ENCODE peak calls at places on chromosomes 6 and 20, in six cellular contexts. One of them, this sample, is unnamed.

GRCh38 chr6:121157913-121158312 is 176.4 kb downstream of the TBC1D32 start:
- DNase-seq in H1: no peak
- DNase-seq in WTC11: no peak
- DNase-seq in GM12878: no peak
- DNase-seq in HepG2: no peak
- DNase-seq in K562: no peak
- DNase-seq in this sample: no peak

GRCh38 chr6:126087456-126087855 is 101.1 kb downstream of the TRMT11 start:
- DNase-seq in H1: no peak
- DNase-seq in HepG2: no peak
- DNase-seq in GM12878: no peak
- DNase-seq in WTC11: no peak
- DNase-seq in K562: no peak
- DNase-seq in this sample: no peak

GRCh38 chr20:12171927-12172581 is 254.4 kb downstream of the BTBD3 start:
- DNase-seq in HepG2: no peak
- DNase-seq in K562: no peak
- DNase-seq in GM12878: no peak
- DNase-seq in WTC11: no peak
- DNase-seq in H1: no peak
- DNase-seq in this sample: no peak

GRCh38 chr6:121886223-121886830 is 450.9 kb downstream of the GJA1 start:
- DNase-seq in WTC11: no peak
- DNase-seq in HepG2: no peak
- DNase-seq in H1: no peak
- DNase-seq in K562: no peak
- DNase-seq in GM12878: no peak
- DNase-seq in this sample: no peak

GRCh38 chr20:24034820-24035219 is 46.2 kb upstream of the GGTLC1 start:
- DNase-seq in WTC11: no peak
- DNase-seq in HepG2: peak; percentile 78
- DNase-seq in GM12878: no peak
- DNase-seq in H1: no peak
- DNase-seq in K562: no peak
- DNase-seq in this sample: no peak

GRCh38 chr6:154410619-154411044 is 54.0 kb upstream of the IPCEF1 start:
- DNase-seq in HepG2: peak; percentile 48
- DNase-seq in H1: no peak
- DNase-seq in WTC11: no peak
- DNase-seq in K562: no peak
- DNase-seq in GM12878: no peak
- DNase-seq in this sample: peak; percentile 66

GRCh38 chr6:133502451-133503259 is 261.5 kb downstream of the EYA4 start:
- DNase-seq in K562: no peak
- DNase-seq in WTC11: no peak
- DNase-seq in GM12878: no peak
- DNase-seq in HepG2: no peak
- DNase-seq in H1: no peak
- DNase-seq in this sample: no peak

GRCh38 chr6:18053071-18053475 is 65.6 kb upstream of the KIF13A start:
- DNase-seq in K562: no peak
- DNase-seq in HepG2: no peak
- DNase-seq in WTC11: no peak
- DNase-seq in H1: no peak
- DNase-seq in GM12878: no peak
- DNase-seq in this sample: no peak

GRCh38 chr6:118867181-118867580 is 26.8 kb upstream of the ASF1A start:
- DNase-seq in K562: no peak
- DNase-seq in HepG2: no peak
- DNase-seq in GM12878: no peak
- DNase-seq in WTC11: no peak
- DNase-seq in H1: no peak
- DNase-seq in this sample: no peak

GRCh38 chr6:42338573-42339218 is 113.0 kb downstream of the TRERF1 start:
- DNase-seq in WTC11: no peak
- DNase-seq in HepG2: no peak
- DNase-seq in GM12878: no peak
- DNase-seq in H1: no peak
- DNase-seq in K562: no peak
- DNase-seq in this sample: peak; percentile 83

GRCh38 chr6:150697515-150697914 is 97.8 kb downstream of the PLEKHG1 start:
- DNase-seq in K562: no peak
- DNase-seq in WTC11: no peak
- DNase-seq in H1: no peak
- DNase-seq in GM12878: no peak
- DNase-seq in HepG2: no peak
- DNase-seq in this sample: no peak

GRCh38 chr6:72522735-72523141 is 99.1 kb upstream of the KCNQ5 start:
- DNase-seq in K562: peak; percentile 11
- DNase-seq in WTC11: peak; percentile 66
- DNase-seq in GM12878: no peak
- DNase-seq in HepG2: peak; percentile 9
- DNase-seq in H1: peak; percentile 36
- DNase-seq in this sample: no peak

GRCh38 chr20:5864873-5865582 is 85.3 kb downstream of the TRMT6 start:
- DNase-seq in K562: no peak
- DNase-seq in WTC11: no peak
- DNase-seq in HepG2: no peak
- DNase-seq in H1: no peak
- DNase-seq in GM12878: no peak
- DNase-seq in this sample: no peak

GRCh38 chr6:34248727-34249468 is at the start of gene SMIM29:
- DNase-seq in GM12878: peak; percentile 62
- DNase-seq in HepG2: peak; percentile 94
- DNase-seq in K562: peak; percentile 96
- DNase-seq in WTC11: peak; percentile 98
- DNase-seq in H1: no peak
- DNase-seq in this sample: peak; percentile 89

GRCh38 chr6:84432616-84433015 is 205.2 kb upstream of the CEP162 start:
- DNase-seq in GM12878: no peak
- DNase-seq in HepG2: no peak
- DNase-seq in K562: no peak
- DNase-seq in H1: no peak
- DNase-seq in WTC11: no peak
- DNase-seq in this sample: no peak

GRCh38 chr6:35015996-35016395 is 125.1 kb downstream of the TCP11 start:
- DNase-seq in WTC11: no peak
- DNase-seq in GM12878: no peak
- DNase-seq in H1: no peak
- DNase-seq in HepG2: no peak
- DNase-seq in K562: no peak
- DNase-seq in this sample: no peak

GRCh38 chr6:125512621-125513020 is 210.9 kb upstream of the HDDC2 start:
- DNase-seq in GM12878: no peak
- DNase-seq in HepG2: peak; percentile 12
- DNase-seq in K562: no peak
- DNase-seq in H1: no peak
- DNase-seq in WTC11: no peak
- DNase-seq in this sample: peak; percentile 8

GRCh38 chr20:25286917-25287316 is 39.0 kb downstream of the PYGB start:
- DNase-seq in K562: no peak
- DNase-seq in GM12878: no peak
- DNase-seq in WTC11: peak; percentile 3
- DNase-seq in HepG2: no peak
- DNase-seq in H1: no peak
- DNase-seq in this sample: no peak

GRCh38 chr20:13297105-13297899 is 76.2 kb downstream of the ISM1 start:
- DNase-seq in WTC11: no peak
- DNase-seq in HepG2: peak; percentile 36
- DNase-seq in GM12878: no peak
- DNase-seq in H1: no peak
- DNase-seq in K562: no peak
- DNase-seq in this sample: no peak

GRCh38 chr20:61297981-61298380 is 45.9 kb downstream of the CDH4 start:
- DNase-seq in K562: no peak
- DNase-seq in HepG2: no peak
- DNase-seq in WTC11: no peak
- DNase-seq in GM12878: no peak
- DNase-seq in H1: no peak
- DNase-seq in this sample: no peak

GRCh38 chr20:49724637-49725606 is 11.2 kb upstream of the B4GALT5 start:
- DNase-seq in WTC11: no peak
- DNase-seq in HepG2: peak; percentile 61
- DNase-seq in H1: no peak
- DNase-seq in K562: peak; percentile 49
- DNase-seq in GM12878: no peak
- DNase-seq in this sample: no peak

DNA sequence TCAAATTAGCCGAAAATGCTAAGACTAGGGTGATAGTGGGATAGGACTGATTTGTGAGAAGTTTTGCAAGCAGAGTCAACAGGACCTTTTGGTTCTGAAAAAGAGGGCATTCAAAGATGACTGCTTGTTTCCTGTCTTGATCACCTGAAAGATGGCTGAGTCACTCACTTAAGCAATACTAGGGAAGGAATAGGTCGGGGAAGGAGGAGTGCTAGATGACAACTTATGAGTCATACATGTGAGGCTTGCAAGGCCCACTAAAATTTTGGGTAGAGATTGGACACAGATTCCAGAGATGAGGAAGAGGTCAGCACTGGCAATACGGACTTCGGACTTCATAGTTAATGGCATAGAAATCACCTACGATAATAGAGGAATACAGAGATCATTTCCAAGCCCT is 89.2 kb downstream of the FAM83B start:
- DNase-seq in K562: no peak
- DNase-seq in HepG2: no peak
- DNase-seq in GM12878: no peak
- DNase-seq in H1: no peak
- DNase-seq in WTC11: no peak
- DNase-seq in this sample: peak; percentile 94
- TF ChIP-seq ATF3 in K562: no peak
- TF ChIP-seq ATF3 in HepG2: no peak
- TF ChIP-seq ATF3 in GM12878: no peak
- TF ChIP-seq ATF3 in H1: no peak
- TF ChIP-seq ATF3 in WTC11: no peak
- TF ChIP-seq ATF3 in this sample: peak; percentile 82

GRCh38 chr6:100599088-100599770 is 134.5 kb upstream of the SIM1 start:
- DNase-seq in WTC11: no peak
- DNase-seq in H1: no peak
- DNase-seq in HepG2: no peak
- DNase-seq in K562: no peak
- DNase-seq in GM12878: no peak
- DNase-seq in this sample: no peak
- TF ChIP-seq SP1 in WTC11: no peak
- TF ChIP-seq SP1 in H1: no peak
- TF ChIP-seq SP1 in HepG2: no peak
- TF ChIP-seq SP1 in K562: no peak
- TF ChIP-seq SP1 in GM12878: no peak
- TF ChIP-seq SP1 in this sample: no peak

GRCh38 chr6:111533087-111533784 is 50.2 kb upstream of the REV3L start:
- DNase-seq in HepG2: no peak
- DNase-seq in GM12878: no peak
- DNase-seq in H1: no peak
- DNase-seq in WTC11: peak; percentile 32
- DNase-seq in K562: no peak
- DNase-seq in this sample: no peak
- TF ChIP-seq ATF3 in HepG2: no peak
- TF ChIP-seq ATF3 in GM12878: no peak
- TF ChIP-seq ATF3 in H1: no peak
- TF ChIP-seq ATF3 in WTC11: no peak
- TF ChIP-seq ATF3 in K562: no peak
- TF ChIP-seq ATF3 in this sample: no peak

GRCh38 chr6:37170273-37171140 is 555 bp downstream of the PIM1 start:
- DNase-seq in HepG2: no peak
- DNase-seq in GM12878: no peak
- DNase-seq in H1: no peak
- DNase-seq in K562: peak; percentile 55
- DNase-seq in WTC11: peak; percentile 70
- DNase-seq in this sample: no peak

GRCh38 chr6:37169458-37170272 is at the start of gene PIM1:
- DNase-seq in K562: peak; percentile 98
- DNase-seq in HepG2: peak; percentile 98
- DNase-seq in WTC11: peak; percentile 99
- DNase-seq in GM12878: peak; percentile 62
- DNase-seq in H1: peak; percentile 92
- DNase-seq in this sample: peak; percentile 87

GRCh38 chr6:37168163-37168758 is 1.7 kb upstream of the PIM1 start:
- DNase-seq in GM12878: no peak
- DNase-seq in WTC11: no peak
- DNase-seq in H1: no peak
- DNase-seq in K562: no peak
- DNase-seq in HepG2: no peak
- DNase-seq in this sample: no peak

GRCh38 chr6:37171141-37171969 is 1.4 kb downstream of the PIM1 start:
- DNase-seq in WTC11: peak; percentile 35
- DNase-seq in HepG2: no peak
- DNase-seq in GM12878: no peak
- DNase-seq in K562: no peak
- DNase-seq in H1: no peak
- DNase-seq in this sample: no peak

DNA sequence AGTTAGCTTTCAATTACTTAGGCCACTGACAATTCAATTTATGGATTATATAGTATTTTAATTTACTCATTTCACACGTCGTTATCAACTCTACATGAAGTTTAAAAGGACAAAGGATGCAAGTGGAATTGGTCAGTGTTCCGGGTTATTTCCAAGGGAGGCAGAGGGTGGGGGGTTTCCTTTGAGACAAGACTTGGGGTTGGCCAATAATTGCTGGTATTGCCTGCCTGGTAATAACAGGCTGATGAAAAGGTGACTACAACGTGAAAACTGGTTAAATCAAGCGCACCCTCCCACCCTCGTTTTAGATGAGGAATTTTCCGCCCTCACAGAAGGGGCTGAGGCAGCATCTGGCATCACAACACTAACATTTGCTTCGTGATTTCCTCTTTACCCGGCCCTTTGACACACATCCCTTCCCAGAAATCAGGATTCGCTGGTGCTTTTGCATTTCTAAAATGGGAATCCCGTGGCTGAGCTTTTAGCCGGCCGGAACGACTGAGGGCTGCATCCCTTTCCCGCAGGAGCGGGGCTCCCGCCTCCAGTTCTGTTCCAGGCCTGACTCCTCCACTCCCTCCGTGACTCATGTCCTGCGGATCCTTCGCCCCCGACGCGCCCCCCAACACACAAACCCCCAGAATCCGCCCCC is 1.0 kb upstream of the PIM1 start:
- DNase-seq in HepG2: no peak
- DNase-seq in GM12878: no peak
- DNase-seq in H1: no peak
- DNase-seq in WTC11: no peak
- DNase-seq in K562: peak; percentile 69
- DNase-seq in this sample: no peak
- TF ChIP-seq SP1 in HepG2: no peak
- TF ChIP-seq SP1 in GM12878: no peak
- TF ChIP-seq SP1 in H1: no peak
- TF ChIP-seq SP1 in WTC11: no peak
- TF ChIP-seq SP1 in K562: no peak
- TF ChIP-seq SP1 in this sample: no peak

This sample was measured in HCT116.